ENCODE peak calls at places on chromosomes 7 and 10, in five cellular contexts. I is neural progenitor cell, Q is mesendoderm, Y is Caco-2, T is lung. V is an unnamed sample. For H3K27me3, the result is how much of the 10 kb centered on the place peaks cover.

GRCh38 chr10:35607475-35608316 is 2.6 kb downstream of the GJD4 start:
- DNase-seq in I (no peak), Q (no peak), Y (peak), T (no peak), V (peak)

GRCh38 chr7:28174901-28175661 is 5.5 kb downstream of the JAZF1 start:
- DNase-seq in I (no peak), Q (peak), Y (no peak), T (no peak), V (no peak)

GRCh38 chr10:100996678-100997363 is 2.8 kb upstream of the LZTS2 start:
- DNase-seq in I (peak), Q (peak), Y (no peak), T (peak), V (peak)

GRCh38 chr7:22468609-22469008 is 31.4 kb downstream of the STEAP1B start:
- DNase-seq in I (no peak), Q (no peak), Y (no peak), T (no peak), V (no peak)

GRCh38 chr7:5413449-5413786 is 10.2 kb downstream of the TNRC18 start:
- DNase-seq in I (no peak), Q (no peak), Y (no peak), T (no peak), V (no peak)

GRCh38 chr7:98217623-98218582 is 6.7 kb downstream of the BHLHA15 start:
- DNase-seq in I (peak), Q (no peak), Y (peak), T (no peak), V (peak)

GRCh38 chr7:1123721-1124120 is 35.8 kb downstream of the GPER1 start:
- DNase-seq in I (peak), Q (peak), Y (peak), T (no peak), V (peak)

GRCh38 chr10:43136995-43137700 is 1.1 kb upstream of the CSGALNACT2 start:
- DNase-seq in I (no peak), Q (no peak), Y (no peak), T (peak), V (no peak)

GRCh38 chr10:112225771-112226438 is 42.3 kb upstream of the GPAM start:
- DNase-seq in I (no peak), Q (no peak), Y (no peak), T (no peak), V (no peak)

GRCh38 chr7:158373761-158374545 is 213.7 kb downstream of the PTPRN2 start:
- DNase-seq in I (no peak), Q (no peak), Y (no peak), T (no peak), V (no peak)

GRCh38 chr7:141408440-141408839 is 142.8 kb upstream of the AGK start:
- DNase-seq in I (peak), Q (no peak), Y (no peak), T (no peak), V (no peak)

GRCh38 chr7:92115821-92116220 is 18.5 kb downstream of the CYP51A1 start:
- DNase-seq in I (no peak), Q (no peak), Y (no peak), T (no peak), V (no peak)

GRCh38 chr7:133253522-133253882 is 624 bp downstream of the EXOC4 start:
- DNase-seq in I (peak), Q (no peak), Y (no peak), T (no peak), V (no peak)

GRCh38 chr10:58237014-58237830 is 30.5 kb downstream of the IPMK start:
- DNase-seq in I (no peak), Q (peak), Y (no peak), T (no peak), V (no peak)

GRCh38 chr10:88702848-88703597 is 3.0 kb upstream of the LIPK start:
- DNase-seq in I (peak), Q (peak), Y (peak), T (no peak), V (peak)

GRCh38 chr7:44508328-44508990 is 18.0 kb upstream of the NUDCD3 start:
- DNase-seq in I (no peak), Q (no peak), Y (no peak), T (no peak), V (no peak)

GRCh38 chr7:100369105-100369504 is 4.2 kb upstream of the PILRA start:
- DNase-seq in I (no peak), Q (no peak), Y (peak), T (peak), V (no peak)

GRCh38 chr10:21860718-21861117 is 142.8 kb downstream of the DNAJC1 start:
- DNase-seq in I (no peak), Q (peak), Y (no peak), T (no peak), V (no peak)

GRCh38 chr10:112260831-112261230 is 22.4 kb upstream of the TECTB start:
- DNase-seq in I (no peak), Q (no peak), Y (no peak), T (no peak), V (no peak)

GRCh38 chr7:12360948-12361347 is 42.7 kb downstream of the VWDE start:
- DNase-seq in I (no peak), Q (no peak), Y (no peak), T (no peak), V (no peak)

GRCh38 chr10:48802611-48803046 is 118.0 kb downstream of the WDFY4 start:
- DNase-seq in I (no peak), Q (no peak), Y (no peak), T (no peak), V (no peak)

GRCh38 chr7:115825736-115826135 is 204.8 kb downstream of the TFEC start:
- DNase-seq in I (no peak), Q (no peak), Y (no peak), T (no peak), V (no peak)

GRCh38 chr10:16904619-16905018 is 87.4 kb upstream of the RSU1 start:
- DNase-seq in I (no peak), Q (no peak), Y (no peak), T (no peak), V (no peak)

GRCh38 chr10:110168601-110169481 is 38.6 kb upstream of the MXI1 start:
- DNase-seq in I (no peak), Q (peak), Y (no peak), T (no peak), V (peak)

GRCh38 chr7:120931243-120931642 is 19.3 kb upstream of the ING3 start:
- DNase-seq in I (no peak), Q (no peak), Y (no peak), T (no peak), V (no peak)

GRCh38 chr7:134704827-134705226 is 58.2 kb downstream of the BPGM start:
- DNase-seq in I (no peak), Q (no peak), Y (no peak), T (no peak), V (no peak)

GRCh38 chr10:104711167-104711765 is 70.2 kb downstream of the SORCS3 start:
- DNase-seq in I (no peak), Q (peak), Y (no peak), T (no peak), V (no peak)

GRCh38 chr7:101753316-101753715 is 64.1 kb upstream of the CUX1 start:
- DNase-seq in I (no peak), Q (no peak), Y (no peak), T (no peak), V (no peak)
- H3K4me3 ChIP-seq in I (no peak), Q (no peak), Y (no peak), T (no peak), V (no peak)

GRCh38 chr10:103660364-103661197 is 167.1 kb downstream of the NEURL1 start:
- DNase-seq in I (no peak), Q (peak), Y (no peak), T (no peak), V (peak)
- H3K27me3 ChIP-seq in I (under half), Q (under half), Y (under half), T (under half), V (under half)

GRCh38 chr7:90777075-90777864 is 181.1 kb downstream of the CDK14 start:
- DNase-seq in I (no peak), Q (no peak), Y (no peak), T (no peak), V (no peak)

GRCh38 chr7:90771281-90771680 is 175.2 kb downstream of the CDK14 start:
- DNase-seq in I (no peak), Q (no peak), Y (no peak), T (no peak), V (no peak)

GRCh38 chr7:90775383-90775965 is 179.4 kb downstream of the CDK14 start:
- DNase-seq in I (no peak), Q (no peak), Y (no peak), T (no peak), V (no peak)

GRCh38 chr7:90772410-90772809 is 176.3 kb downstream of the CDK14 start:
- DNase-seq in I (no peak), Q (no peak), Y (no peak), T (no peak), V (no peak)

DNA sequence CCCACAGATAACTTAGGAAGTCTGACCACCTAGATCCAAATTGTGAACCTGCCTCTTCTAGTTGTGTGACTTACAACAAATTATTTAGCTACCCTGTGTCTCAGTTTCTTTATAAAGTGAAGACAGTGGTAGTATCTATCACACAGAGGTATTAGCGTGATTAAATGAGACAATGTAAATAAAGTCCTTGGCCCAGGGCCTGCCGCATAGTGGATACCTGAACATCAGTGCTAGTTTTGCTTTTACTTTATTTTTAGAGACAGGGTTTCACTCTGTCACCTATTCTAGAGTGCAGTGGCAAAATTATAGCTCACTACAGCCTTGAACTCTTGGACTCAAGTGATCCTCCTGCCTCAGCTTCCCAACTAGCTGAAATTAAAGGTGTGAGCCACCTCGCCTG is 177.1 kb downstream of the CDK14 start:
- DNase-seq in I (no peak), Q (no peak), Y (no peak), T (no peak), V (no peak)
- H3K4me3 ChIP-seq in I (no peak), Q (no peak), Y (no peak), T (no peak), V (no peak)

GRCh38 chr7:42763137-42763551 is 148.7 kb downstream of the C7orf25 start:
- DNase-seq in I (no peak), Q (no peak), Y (no peak), T (no peak), V (no peak)

GRCh38 chr7:42770106-42770505 is 141.8 kb downstream of the C7orf25 start:
- DNase-seq in I (no peak), Q (no peak), Y (no peak), T (no peak), V (no peak)

GRCh38 chr7:42766810-42767423 is 145.0 kb downstream of the C7orf25 start:
- DNase-seq in I (no peak), Q (no peak), Y (no peak), T (no peak), V (no peak)

DNA sequence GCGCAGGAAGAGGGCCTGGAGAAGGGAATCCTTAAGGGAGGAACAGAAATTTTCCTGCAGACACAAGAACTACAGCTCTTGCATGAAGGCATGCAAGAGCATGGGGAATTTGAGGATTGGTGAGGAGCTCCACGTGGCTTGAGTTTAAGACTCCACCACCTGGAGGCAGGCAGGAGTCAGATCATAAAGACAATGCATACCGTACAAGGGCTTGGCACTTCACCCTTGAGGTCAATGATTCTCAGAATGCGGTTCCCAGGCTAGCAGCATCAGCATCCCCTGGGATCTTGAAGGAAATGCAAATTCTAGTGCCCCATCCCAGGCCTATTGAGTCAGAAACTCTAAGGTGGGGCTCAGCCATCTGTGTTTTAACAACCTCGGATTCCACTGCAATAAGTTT is 143.8 kb downstream of the C7orf25 start:
- DNase-seq in I (no peak), Q (peak), Y (no peak), T (no peak), V (peak)
- H3K27me3 ChIP-seq in I (under half), Q (under half), Y (under half), T (under half), V (under half)